ENCODE peak calls at places on chromosomes 7 and 10, in ten cellular contexts. One of them, this sample, is unnamed.

GRCh38 chr7:152072451-152072850 is 47.0 kb downstream of the GALNT11 start:
- DNase-seq in amygdala: no peak
- DNase-seq in DMS53: no peak
- DNase-seq in CD8-positive, alpha-beta memory T cell: no peak
- DNase-seq in T-cell: no peak
- DNase-seq in K562: no peak
- DNase-seq in ascending aorta: no peak
- DNase-seq in left cardiac atrium: no peak
- DNase-seq in A172: no peak
- DNase-seq in progenitor cell of endocrine pancreas: no peak
- DNase-seq in this sample: no peak

GRCh38 chr7:151195616-151196450 is 8.8 kb upstream of the ASB10 start:
- DNase-seq in T-cell: no peak
- DNase-seq in ascending aorta: no peak
- DNase-seq in A172: no peak
- DNase-seq in DMS53: no peak
- DNase-seq in CD8-positive, alpha-beta memory T cell: no peak
- DNase-seq in amygdala: no peak
- DNase-seq in progenitor cell of endocrine pancreas: no peak
- DNase-seq in K562: no peak
- DNase-seq in left cardiac atrium: no peak
- DNase-seq in this sample: no peak

GRCh38 chr10:126130291-126130710 is 233.9 kb downstream of the FANK1 start:
- DNase-seq in amygdala: no peak
- DNase-seq in DMS53: no peak
- DNase-seq in K562: no peak
- DNase-seq in ascending aorta: peak
- DNase-seq in CD8-positive, alpha-beta memory T cell: no peak
- DNase-seq in progenitor cell of endocrine pancreas: no peak
- DNase-seq in T-cell: no peak
- DNase-seq in left cardiac atrium: peak
- DNase-seq in A172: no peak
- DNase-seq in this sample: no peak

GRCh38 chr10:13837966-13838365 is 251.2 kb downstream of the PRPF18 start:
- DNase-seq in T-cell: no peak
- DNase-seq in amygdala: no peak
- DNase-seq in left cardiac atrium: no peak
- DNase-seq in progenitor cell of endocrine pancreas: no peak
- DNase-seq in A172: no peak
- DNase-seq in DMS53: no peak
- DNase-seq in ascending aorta: no peak
- DNase-seq in CD8-positive, alpha-beta memory T cell: no peak
- DNase-seq in K562: no peak
- DNase-seq in this sample: no peak

GRCh38 chr7:19623676-19624075 is 85.2 kb downstream of the POLR1F start:
- DNase-seq in left cardiac atrium: no peak
- DNase-seq in progenitor cell of endocrine pancreas: no peak
- DNase-seq in T-cell: no peak
- DNase-seq in amygdala: no peak
- DNase-seq in CD8-positive, alpha-beta memory T cell: no peak
- DNase-seq in ascending aorta: no peak
- DNase-seq in A172: no peak
- DNase-seq in DMS53: no peak
- DNase-seq in K562: no peak
- DNase-seq in this sample: no peak

GRCh38 chr7:155007947-155008346 is 5.0 kb upstream of the PAXIP1 start:
- DNase-seq in T-cell: no peak
- DNase-seq in left cardiac atrium: no peak
- DNase-seq in amygdala: no peak
- DNase-seq in DMS53: peak
- DNase-seq in ascending aorta: no peak
- DNase-seq in CD8-positive, alpha-beta memory T cell: no peak
- DNase-seq in K562: peak
- DNase-seq in A172: no peak
- DNase-seq in progenitor cell of endocrine pancreas: no peak
- DNase-seq in this sample: no peak

GRCh38 chr10:75347211-75347610 is 54.4 kb downstream of the ZNF503 start:
- DNase-seq in DMS53: no peak
- DNase-seq in progenitor cell of endocrine pancreas: no peak
- DNase-seq in CD8-positive, alpha-beta memory T cell: no peak
- DNase-seq in T-cell: no peak
- DNase-seq in K562: no peak
- DNase-seq in left cardiac atrium: no peak
- DNase-seq in ascending aorta: no peak
- DNase-seq in A172: no peak
- DNase-seq in amygdala: no peak
- DNase-seq in this sample: no peak

GRCh38 chr7:34523233-34523918 is 134.6 kb upstream of the NPSR1 start:
- DNase-seq in T-cell: no peak
- DNase-seq in CD8-positive, alpha-beta memory T cell: no peak
- DNase-seq in A172: peak
- DNase-seq in DMS53: no peak
- DNase-seq in K562: no peak
- DNase-seq in ascending aorta: no peak
- DNase-seq in amygdala: no peak
- DNase-seq in progenitor cell of endocrine pancreas: no peak
- DNase-seq in left cardiac atrium: no peak
- DNase-seq in this sample: no peak

GRCh38 chr10:126496771-126497545 is 108.7 kb upstream of the ADAM12 start:
- DNase-seq in T-cell: no peak
- DNase-seq in left cardiac atrium: no peak
- DNase-seq in progenitor cell of endocrine pancreas: no peak
- DNase-seq in DMS53: peak
- DNase-seq in K562: no peak
- DNase-seq in A172: no peak
- DNase-seq in amygdala: no peak
- DNase-seq in CD8-positive, alpha-beta memory T cell: no peak
- DNase-seq in ascending aorta: no peak
- DNase-seq in this sample: no peak

GRCh38 chr7:144812379-144813283 is 23.2 kb downstream of the TPK1 start:
- DNase-seq in A172: no peak
- DNase-seq in CD8-positive, alpha-beta memory T cell: peak
- DNase-seq in progenitor cell of endocrine pancreas: no peak
- DNase-seq in ascending aorta: no peak
- DNase-seq in left cardiac atrium: no peak
- DNase-seq in DMS53: no peak
- DNase-seq in amygdala: no peak
- DNase-seq in T-cell: peak
- DNase-seq in K562: no peak
- DNase-seq in this sample: no peak

GRCh38 chr7:4238861-4239260 is 443.2 kb upstream of the FOXK1 start:
- DNase-seq in ascending aorta: peak
- DNase-seq in amygdala: no peak
- DNase-seq in A172: no peak
- DNase-seq in progenitor cell of endocrine pancreas: no peak
- DNase-seq in left cardiac atrium: no peak
- DNase-seq in DMS53: no peak
- DNase-seq in K562: no peak
- DNase-seq in T-cell: no peak
- DNase-seq in CD8-positive, alpha-beta memory T cell: no peak
- DNase-seq in this sample: no peak

GRCh38 chr10:108521827-108522503 is 1357.5 kb upstream of the SORCS1 start:
- DNase-seq in T-cell: no peak
- DNase-seq in left cardiac atrium: no peak
- DNase-seq in DMS53: peak
- DNase-seq in amygdala: no peak
- DNase-seq in K562: no peak
- DNase-seq in progenitor cell of endocrine pancreas: no peak
- DNase-seq in CD8-positive, alpha-beta memory T cell: no peak
- DNase-seq in A172: peak
- DNase-seq in ascending aorta: no peak
- DNase-seq in this sample: no peak

GRCh38 chr7:47383064-47383463 is 198.8 kb downstream of the TNS3 start:
- DNase-seq in left cardiac atrium: no peak
- DNase-seq in T-cell: no peak
- DNase-seq in amygdala: no peak
- DNase-seq in CD8-positive, alpha-beta memory T cell: no peak
- DNase-seq in progenitor cell of endocrine pancreas: no peak
- DNase-seq in DMS53: no peak
- DNase-seq in A172: no peak
- DNase-seq in K562: no peak
- DNase-seq in ascending aorta: no peak
- DNase-seq in this sample: peak

GRCh38 chr10:88347022-88347421 is 236.1 kb downstream of the RNLS start:
- DNase-seq in CD8-positive, alpha-beta memory T cell: no peak
- DNase-seq in DMS53: no peak
- DNase-seq in amygdala: no peak
- DNase-seq in K562: no peak
- DNase-seq in ascending aorta: no peak
- DNase-seq in progenitor cell of endocrine pancreas: no peak
- DNase-seq in A172: no peak
- DNase-seq in left cardiac atrium: no peak
- DNase-seq in T-cell: no peak
- DNase-seq in this sample: no peak

GRCh38 chr10:71082930-71083329 is 129.4 kb upstream of the UNC5B start:
- DNase-seq in CD8-positive, alpha-beta memory T cell: no peak
- DNase-seq in amygdala: no peak
- DNase-seq in DMS53: no peak
- DNase-seq in ascending aorta: no peak
- DNase-seq in T-cell: no peak
- DNase-seq in progenitor cell of endocrine pancreas: no peak
- DNase-seq in K562: no peak
- DNase-seq in A172: no peak
- DNase-seq in left cardiac atrium: no peak
- DNase-seq in this sample: no peak

GRCh38 chr10:131652416-131652815 is 248.4 kb upstream of the PPP2R2D start:
- DNase-seq in ascending aorta: no peak
- DNase-seq in T-cell: no peak
- DNase-seq in CD8-positive, alpha-beta memory T cell: no peak
- DNase-seq in left cardiac atrium: no peak
- DNase-seq in K562: no peak
- DNase-seq in amygdala: no peak
- DNase-seq in progenitor cell of endocrine pancreas: no peak
- DNase-seq in DMS53: no peak
- DNase-seq in A172: no peak
- DNase-seq in this sample: no peak

GRCh38 chr7:142519077-142519789 is 230.0 kb upstream of the PRSS1 start:
- DNase-seq in ascending aorta: no peak
- DNase-seq in left cardiac atrium: no peak
- DNase-seq in A172: no peak
- DNase-seq in amygdala: no peak
- DNase-seq in progenitor cell of endocrine pancreas: no peak
- DNase-seq in T-cell: no peak
- DNase-seq in K562: no peak
- DNase-seq in DMS53: no peak
- DNase-seq in CD8-positive, alpha-beta memory T cell: no peak
- DNase-seq in this sample: no peak

This sample was measured in BJ.